ENCODE peak calls at places on chromosomes 7 and 10, in five cellular contexts. E, Z, L, J and B are unnamed samples.

GRCh38 chr7:114426824-114427223 is 12.2 kb downstream of the FOXP2 start:
- DNase-seq in L (no peak), E (no peak), Z (no peak), J (no peak), B (peak; percentile 86)

GRCh38 chr10:68406111-68406814 is 814 bp downstream of the RUFY2 start:
- DNase-seq in Z (peak; percentile 40), E (peak; percentile 3), J (peak; percentile 47), L (peak; percentile 24), B (peak; percentile 72)

GRCh38 chr7:31957756-31958155 is 112.5 kb downstream of the PDE1C start:
- DNase-seq in L (no peak), Z (no peak), E (no peak), J (no peak), B (no peak)

GRCh38 chr10:95389176-95389575 is 98.4 kb upstream of the PDLIM1 start:
- DNase-seq in E (no peak), L (no peak), J (no peak), Z (no peak), B (peak; percentile 9)

GRCh38 chr10:73625004-73625883 is 16.0 kb downstream of the MYOZ1 start:
- DNase-seq in J (no peak), Z (no peak), E (no peak), L (no peak), B (peak; percentile 57)

GRCh38 chr7:50533849-50534248 is 31.4 kb downstream of the DDC start:
- DNase-seq in L (no peak), J (no peak), E (no peak), Z (no peak), B (peak; percentile 24)

GRCh38 chr7:100546129-100546867 is 7.3 kb downstream of the AGFG2 start:
- DNase-seq in L (no peak), Z (no peak), J (no peak), E (no peak), B (peak; percentile 87)

GRCh38 chr7:3805151-3805550 is 504.1 kb downstream of the SDK1 start:
- DNase-seq in J (no peak), L (no peak), Z (no peak), E (no peak), B (no peak)

GRCh38 chr10:70832852-70833542 is 17.2 kb downstream of the SGPL1 start:
- DNase-seq in J (peak; percentile 74), E (no peak), Z (peak; percentile 25), L (peak; percentile 80), B (no peak)

GRCh38 chr7:28102778-28103177 is 77.8 kb downstream of the JAZF1 start:
- DNase-seq in E (no peak), Z (peak; percentile 68), J (no peak), L (no peak), B (no peak)

GRCh38 chr10:75048669-75049098 is 62.8 kb upstream of the SAMD8 start:
- DNase-seq in J (no peak), Z (no peak), L (no peak), E (no peak), B (no peak)

GRCh38 chr10:107163086-107163880 is 1.2 kb downstream of the SORCS1 start:
- DNase-seq in Z (no peak), J (no peak), L (no peak), E (no peak), B (no peak)

GRCh38 chr7:150449206-150449956 is 1.0 kb upstream of the GIMAP8 start:
- DNase-seq in Z (no peak), E (no peak), L (no peak), J (no peak), B (no peak)

GRCh38 chr7:134553976-134554375 is 5.1 kb downstream of the AKR1B15 start:
- DNase-seq in L (no peak), J (no peak), E (no peak), Z (no peak), B (peak; percentile 47)

GRCh38 chr10:13309792-13310191 is 9.9 kb upstream of the PHYH start:
- DNase-seq in E (no peak), L (no peak), J (no peak), Z (no peak), B (no peak)

GRCh38 chr7:30019960-30020359 is 6.5 kb downstream of the FKBP14 start:
- DNase-seq in L (no peak), J (no peak), Z (no peak), E (no peak), B (no peak)

GRCh38 chr7:47191876-47192291 is 390.0 kb downstream of the TNS3 start:
- DNase-seq in Z (no peak), E (no peak), J (no peak), L (no peak), B (no peak)

GRCh38 chr10:10792681-10793080 is 225.0 kb upstream of the CELF2 start:
- DNase-seq in L (peak; percentile 68), Z (no peak), J (peak; percentile 54), E (no peak), B (no peak)

GRCh38 chr7:16603633-16604032 is 41.9 kb downstream of the ANKMY2 start:
- DNase-seq in E (no peak), Z (no peak), L (no peak), J (no peak), B (peak; percentile 21)

GRCh38 chr10:102582181-102582580 is 62.1 kb upstream of the TRIM8 start:
- DNase-seq in E (no peak), Z (no peak), L (no peak), J (no peak), B (no peak)

GRCh38 chr10:75722609-75723008 is 291.2 kb downstream of the LRMDA start:
- DNase-seq in E (no peak), J (no peak), L (no peak), Z (no peak), B (no peak)

GRCh38 chr10:116767235-116767634 is 24.9 kb upstream of the HSPA12A start:
- DNase-seq in J (peak; percentile 51), E (no peak), Z (no peak), L (no peak), B (peak; percentile 46)

GRCh38 chr7:135335628-135336139 is 102.0 kb downstream of the STRA8 start:
- DNase-seq in J (no peak), Z (no peak), L (no peak), E (peak; percentile 1), B (peak; percentile 94)

GRCh38 chr10:49744924-49745605 is 17.1 kb downstream of the OGDHL start:
- DNase-seq in Z (no peak), L (no peak), E (no peak), J (no peak), B (no peak)

GRCh38 chr10:101330236-101331225 is 23.4 kb upstream of the BTRC start:
- DNase-seq in J (peak; percentile 63), L (no peak), E (no peak), Z (no peak), B (peak; percentile 7)

GRCh38 chr10:25701651-25702050 is 232.4 kb upstream of the MYO3A start:
- DNase-seq in J (no peak), E (no peak), Z (no peak), L (no peak), B (no peak)

GRCh38 chr7:134963031-134963430 is 23.3 kb upstream of the AGBL3 start:
- DNase-seq in Z (no peak), L (no peak), J (no peak), E (no peak), B (no peak)

GRCh38 chr10:70234668-70235447 is 1.6 kb upstream of the PPA1 start:
- DNase-seq in L (no peak), E (no peak), J (peak; percentile 76), Z (no peak), B (peak; percentile 22)

GRCh38 chr7:35802649-35803048 is 1.8 kb downstream of the SEPTIN7 start:
- DNase-seq in L (no peak), E (no peak), Z (no peak), J (no peak), B (peak; percentile 23)

GRCh38 chr7:118158766-118159165 is 25.2 kb upstream of the LSM8 start:
- DNase-seq in E (no peak), J (no peak), Z (no peak), L (no peak), B (peak; percentile 9)

GRCh38 chr10:20912969-20913368 is 15.9 kb upstream of the NEBL start:
- DNase-seq in J (no peak), Z (no peak), E (no peak), L (no peak), B (no peak)

GRCh38 chr10:67171970-67172369 is 246.1 kb downstream of the LRRTM3 start:
- DNase-seq in L (no peak), E (no peak), J (no peak), Z (no peak), B (peak; percentile 49)

GRCh38 chr10:118543714-118544400 is 51.6 kb downstream of the PRLHR start:
- DNase-seq in L (peak; percentile 22), J (no peak), Z (no peak), E (peak; percentile 20), B (peak; percentile 85)

GRCh38 chr10:128927821-128928220 is 539.2 kb upstream of the MGMT start:
- DNase-seq in E (no peak), L (no peak), Z (no peak), J (no peak), B (no peak)

GRCh38 chr7:114214454-114214853 is 200.2 kb upstream of the FOXP2 start:
- DNase-seq in J (no peak), E (no peak), Z (no peak), L (no peak), B (no peak)

GRCh38 chr7:113071465-113071864 is 15.2 kb downstream of the GPR85 start:
- DNase-seq in L (no peak), E (no peak), Z (no peak), J (no peak), B (no peak)